ENCODE peak calls at places on chromosome 13, in four cellular contexts. K, R, D and U are unnamed samples.

GRCh38 chr13:36915891-36916640 is 4.0 kb downstream of the SMAD9 start:
- DNase-seq in K (no peak), R (no peak), D (no peak), U (no peak)

GRCh38 chr13:113364371-113364932 is 522 bp upstream of the GRTP1 start:
- DNase-seq in R (no peak), D (no peak), K (no peak), U (no peak)

GRCh38 chr13:77323858-77324257 is 3.0 kb downstream of the MYCBP2 start:
- DNase-seq in K (no peak), R (no peak), D (no peak), U (no peak)

GRCh38 chr13:30116379-30116778 is 191.0 kb downstream of the KATNAL1 start:
- DNase-seq in K (no peak), R (no peak), D (no peak), U (no peak)

GRCh38 chr13:109348514-109349340 is 437.7 kb downstream of the IRS2 start:
- DNase-seq in R (no peak), K (no peak), D (peak), U (no peak)

GRCh38 chr13:32951580-32951979 is 64.6 kb upstream of the KL start:
- DNase-seq in K (no peak), D (no peak), R (no peak), U (no peak)

GRCh38 chr13:27765650-27766049 is 26.6 kb upstream of the GSX1 start:
- DNase-seq in K (no peak), R (no peak), D (no peak), U (no peak)

GRCh38 chr13:101308247-101309013 is 107.9 kb downstream of the NALCN start:
- DNase-seq in R (no peak), K (no peak), D (peak), U (no peak)

GRCh38 chr13:107867701-107868661 is 347.4 kb downstream of the LIG4 start:
- DNase-seq in K (no peak), D (peak), R (no peak), U (no peak)

GRCh38 chr13:114148521-114148855 is 16.1 kb upstream of the RASA3 start:
- DNase-seq in R (no peak), K (peak), D (no peak), U (no peak)

GRCh38 chr13:50720856-50721663 is 122.4 kb downstream of the DLEU7 start:
- DNase-seq in K (no peak), R (no peak), D (peak), U (no peak)

GRCh38 chr13:36445806-36446423 is 13.6 kb downstream of the CCNA1 start:
- DNase-seq in K (no peak), R (no peak), D (peak), U (no peak)

GRCh38 chr13:34345601-34345939 is 527.6 kb downstream of the RFC3 start:
- DNase-seq in D (no peak), K (no peak), R (no peak), U (no peak)

GRCh38 chr13:57604442-57604841 is 27.1 kb upstream of the PCDH17 start:
- DNase-seq in R (no peak), D (no peak), K (no peak), U (no peak)

GRCh38 chr13:57996717-57997116 is 365.2 kb downstream of the PCDH17 start:
- DNase-seq in R (no peak), K (no peak), D (peak), U (no peak)

GRCh38 chr13:51742611-51743010 is 61.4 kb downstream of the DHRS12 start:
- DNase-seq in D (no peak), K (no peak), R (no peak), U (no peak)

GRCh38 chr13:30049692-30050091 is 199.3 kb upstream of the UBL3 start:
- DNase-seq in K (no peak), D (no peak), R (no peak), U (no peak)

GRCh38 chr13:27442071-27442647 is 8.2 kb downstream of the MTIF3 start:
- DNase-seq in K (peak), R (no peak), D (peak), U (no peak)

GRCh38 chr13:83220241-83220640 is 662.0 kb downstream of the SLITRK1 start:
- DNase-seq in D (peak), R (no peak), K (no peak), U (no peak)

GRCh38 chr13:32147976-32148375 is 116.4 kb downstream of the FRY start:
- DNase-seq in K (no peak), D (no peak), R (no peak), U (no peak)

GRCh38 chr13:65497265-65497664 is 1732.9 kb downstream of the PCDH9 start:
- DNase-seq in D (peak), K (no peak), R (no peak), U (no peak)

GRCh38 chr13:29849731-29850212 is 645 bp downstream of the UBL3 start:
- DNase-seq in D (peak), R (no peak), K (peak), U (peak)

GRCh38 chr13:30847697-30848307 is 58.3 kb upstream of the MEDAG start:
- DNase-seq in K (no peak), D (peak), R (no peak), U (no peak)

GRCh38 chr13:50396001-50396400 is 380.8 kb downstream of the KCNRG start:
- DNase-seq in D (no peak), K (no peak), R (no peak), U (no peak)

GRCh38 chr13:113786262-113786841 is 27.3 kb downstream of the TMEM255B start:
- DNase-seq in D (peak), K (no peak), R (no peak), U (no peak)

GRCh38 chr13:51194942-51195341 is 27.3 kb upstream of the FAM124A start:
- DNase-seq in K (no peak), R (no peak), D (no peak), U (no peak)

GRCh38 chr13:73998631-73999030 is 135.6 kb downstream of the KLF12 start:
- DNase-seq in K (no peak), D (no peak), R (no peak), U (no peak)

GRCh38 chr13:30340367-30341184 is 33.2 kb upstream of the KATNAL1 start:
- DNase-seq in D (peak), R (no peak), K (no peak), U (no peak)

GRCh38 chr13:111282997-111283396 is 37.4 kb upstream of the TEX29 start:
- DNase-seq in D (no peak), R (no peak), K (no peak), U (no peak)

GRCh38 chr13:29511980-29512379 is 83.5 kb downstream of the SLC7A1 start:
- DNase-seq in R (no peak), K (no peak), D (no peak), U (no peak)